ENCODE peak calls at places on chromosomes 1 and 21, in ten cellular contexts. W is CD8-positive, alpha-beta T cell; I is heart left ventricle; N is body of pancreas; C is ovary; V is GM23338; Y is mammary epithelial cell; J is RWPE2; X is left ventricle myocardium inferior; K is A549. L is an unnamed sample.

GRCh38 chr1:113142791-113143190 is 69.8 kb downstream of the LRIG2 start:
- DNase-seq in Y (no peak), V (no peak), W (no peak), N (no peak), J (no peak), I (no peak), C (no peak), K (no peak), X (no peak), L (no peak)

GRCh38 chr1:166514067-166514466 is 325.2 kb upstream of the POGK start:
- DNase-seq in I (no peak), C (no peak), K (no peak), V (no peak), W (no peak), Y (no peak), N (no peak), J (no peak), X (no peak), L (no peak)

GRCh38 chr21:44050276-44050675 is 38.2 kb downstream of the TRAPPC10 start:
- DNase-seq in C (no peak), V (no peak), K (no peak), N (no peak), J (no peak), W (no peak), Y (no peak), I (no peak), X (no peak), L (no peak)

GRCh38 chr1:33974147-33974546 is 110.3 kb downstream of the HMGB4 start:
- DNase-seq in N (no peak), Y (no peak), V (no peak), X (no peak), K (no peak), J (no peak), I (no peak), W (no peak), C (no peak), L (peak)

GRCh38 chr1:16387201-16388185 is 20.5 kb downstream of the SZRD1 start:
- DNase-seq in K (no peak), C (no peak), J (no peak), N (no peak), V (no peak), I (no peak), W (no peak), Y (no peak), X (no peak), L (no peak)

GRCh38 chr1:103948526-103948925 is 198.8 kb downstream of the AMY1C start:
- DNase-seq in V (no peak), I (no peak), X (no peak), Y (no peak), C (no peak), W (no peak), N (no peak), J (no peak), K (peak), L (no peak)

GRCh38 chr1:247360991-247361721 is 29.5 kb upstream of the ZNF496 start:
- DNase-seq in K (no peak), I (peak), W (no peak), X (peak), Y (no peak), C (peak), J (no peak), N (peak), V (no peak), L (no peak)

GRCh38 chr1:224064150-224064549 is 49.8 kb upstream of the FBXO28 start:
- DNase-seq in J (no peak), W (no peak), K (no peak), Y (no peak), C (no peak), X (no peak), I (no peak), V (no peak), N (no peak), L (no peak)

GRCh38 chr1:43267818-43268425 is 1.9 kb upstream of the TMEM125 start:
- DNase-seq in X (no peak), Y (no peak), J (no peak), I (no peak), N (peak), V (no peak), K (no peak), W (no peak), C (no peak), L (peak)

GRCh38 chr1:92167151-92167550 is 50.6 kb upstream of the C1orf146 start:
- DNase-seq in W (no peak), I (no peak), N (no peak), J (no peak), X (no peak), Y (no peak), K (no peak), V (no peak), C (no peak), L (no peak)

GRCh38 chr1:53959664-53960250 is 13.6 kb downstream of the LRRC42 start:
- DNase-seq in W (no peak), K (peak), N (no peak), V (peak), J (no peak), Y (peak), I (no peak), C (no peak), X (no peak), L (no peak)

GRCh38 chr1:92968138-92969032 is 7.1 kb upstream of the DIPK1A start:
- DNase-seq in X (no peak), K (no peak), I (no peak), C (no peak), V (peak), N (peak), Y (peak), J (no peak), W (no peak), L (no peak)

GRCh38 chr1:21414002-21414401 is 25.9 kb upstream of the NBPF3 start:
- DNase-seq in N (no peak), V (no peak), W (no peak), J (no peak), I (no peak), C (no peak), K (no peak), X (no peak), Y (no peak), L (no peak)

GRCh38 chr1:63051886-63052285 is 268.0 kb downstream of the ATG4C start:
- DNase-seq in C (no peak), K (no peak), I (no peak), X (no peak), J (no peak), N (no peak), W (no peak), V (no peak), Y (no peak), L (no peak)

GRCh38 chr1:2594001-2594640 is 7.5 kb downstream of the PRXL2B start:
- DNase-seq in J (peak), V (no peak), Y (peak), C (peak), K (no peak), N (peak), I (peak), X (peak), W (no peak), L (no peak)
- H3K27ac ChIP-seq in J (no peak), V (no peak), Y (no peak), C (no peak), K (no peak), N (no peak), I (no peak), X (no peak), W (no peak), L (no peak)

DNA sequence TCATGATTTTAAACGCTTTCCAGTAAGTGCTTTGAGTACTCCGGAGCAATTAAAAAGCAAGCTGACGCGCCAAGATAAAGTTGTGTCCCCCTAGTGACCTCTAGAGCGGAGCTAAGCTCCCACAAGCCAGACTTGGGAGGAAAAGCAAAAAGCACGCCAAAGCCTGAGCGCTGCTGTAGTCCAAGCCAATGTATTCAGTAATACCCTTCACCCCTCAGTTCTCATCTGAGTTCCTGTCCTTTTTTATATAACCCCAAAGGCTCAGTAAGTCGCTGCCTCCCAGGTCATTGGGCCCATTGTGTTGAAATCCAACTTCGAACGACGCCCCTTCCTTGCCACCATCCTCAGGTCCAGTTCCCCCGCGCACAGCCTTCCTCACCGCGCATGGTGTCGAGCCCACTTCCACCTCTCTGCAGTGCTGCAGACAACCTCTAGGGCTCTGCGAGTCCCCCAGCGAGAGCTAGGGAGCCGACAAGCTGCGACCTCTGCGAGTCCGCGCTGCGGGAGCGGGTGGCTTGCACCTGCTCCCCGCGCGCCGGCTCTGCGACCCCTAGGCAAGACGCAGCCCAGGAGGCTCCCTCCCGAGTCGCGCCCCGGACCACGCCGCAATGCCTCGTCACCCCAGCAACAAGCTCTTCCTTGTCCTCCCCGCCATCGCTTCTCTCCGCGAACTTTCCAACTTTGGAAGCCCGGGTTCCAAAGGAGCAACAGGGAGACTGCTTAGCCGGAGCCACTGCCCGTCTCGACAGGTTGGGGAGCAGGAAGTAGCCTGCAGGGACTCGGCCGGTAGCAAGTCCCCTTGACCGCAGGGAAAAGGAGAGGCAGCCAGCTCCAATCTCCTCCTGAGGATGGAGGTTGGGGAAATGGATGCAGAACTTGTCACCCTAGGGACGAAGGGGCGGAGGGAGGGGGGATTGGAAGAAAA is 3.8 kb upstream of the SLC44A5 start:
- DNase-seq in N (peak), K (peak), V (peak), J (no peak), I (peak), X (peak), C (peak), W (no peak), Y (peak), L (peak)
- TF ChIP-seq CTCF in N (peak), K (peak), V (peak), J (peak), I (peak), X (peak), C (peak), W (peak), Y (peak), L (peak)

DNA sequence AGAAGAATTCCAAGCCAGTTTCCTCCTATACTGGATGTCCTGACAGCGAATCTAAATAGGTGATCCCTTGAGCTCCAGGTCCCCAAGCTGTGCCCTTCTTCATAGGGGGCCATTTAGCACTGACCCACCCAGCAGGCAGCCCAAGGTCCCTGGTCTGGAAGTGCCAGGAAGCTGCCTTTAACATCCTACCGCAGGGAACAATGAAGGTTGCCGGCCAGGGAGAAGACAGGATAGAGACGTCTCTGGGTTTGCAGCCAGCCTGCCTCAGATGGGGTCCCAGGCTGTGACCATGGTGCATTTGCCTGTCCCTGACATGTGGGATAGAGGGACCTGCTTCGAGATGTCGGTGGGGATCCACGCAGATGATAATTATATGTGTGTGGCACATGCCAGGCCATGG is 2.7 kb upstream of the RIPK4 start:
- DNase-seq in K (no peak), C (no peak), X (no peak), J (no peak), N (no peak), I (no peak), W (no peak), Y (no peak), V (no peak), L (peak)
- H3K27ac ChIP-seq in K (peak), C (no peak), X (no peak), J (peak), N (peak), I (no peak), W (no peak), Y (no peak), V (no peak), L (no peak)

DNA sequence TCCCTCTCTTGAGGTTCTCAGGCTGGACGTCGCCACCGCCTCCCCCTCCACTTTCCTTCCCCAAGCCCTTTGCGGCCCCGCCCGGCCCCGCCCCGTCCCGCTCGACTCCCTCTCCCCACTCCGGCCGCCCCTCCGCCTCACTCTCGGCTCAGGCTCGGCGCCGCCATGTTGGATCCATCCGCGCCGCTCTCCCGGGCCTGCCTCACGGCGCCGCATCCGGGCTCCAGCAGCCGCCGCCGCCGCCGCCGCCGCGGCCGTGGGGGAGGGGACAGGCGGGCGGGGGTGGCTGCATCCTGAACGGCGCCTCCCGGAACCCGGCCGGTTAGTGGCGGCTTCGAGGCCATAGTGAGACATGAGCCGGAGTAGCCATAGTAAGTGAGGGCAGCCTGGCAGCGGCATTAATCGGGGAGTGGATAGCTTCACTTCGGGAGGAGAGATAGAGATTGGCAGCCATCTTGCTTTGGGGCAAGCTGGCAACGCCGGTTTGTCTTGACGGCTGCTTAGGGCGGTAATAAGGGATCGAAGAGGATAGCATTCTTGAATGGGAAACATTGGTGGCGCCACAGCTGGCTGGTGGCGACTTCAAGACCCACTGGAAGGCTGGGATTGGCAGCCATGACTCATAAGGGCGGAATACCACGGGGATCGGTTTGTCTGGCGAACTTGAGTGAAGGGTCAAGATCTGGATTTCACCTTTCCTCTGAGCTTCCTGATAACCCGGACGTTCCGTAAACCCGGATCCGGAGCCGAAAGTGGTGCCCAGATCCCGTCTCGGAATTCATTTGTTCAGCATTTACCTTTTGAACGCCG is at the start of gene DEDD:
- DNase-seq in N (peak), C (peak), I (peak), X (peak), V (peak), W (peak), K (peak), J (peak), Y (peak), L (peak)
- TF ChIP-seq CTCF in N (no peak), C (no peak), I (no peak), X (no peak), V (no peak), W (no peak), K (no peak), J (peak), Y (peak), L (no peak)

GRCh38 chr1:153958961-153959260 is 499 bp upstream of the CRTC2 start:
- DNase-seq in Y (no peak), I (peak), W (no peak), V (no peak), N (no peak), X (no peak), J (no peak), C (peak), K (no peak), L (no peak)
- H3K27ac ChIP-seq in Y (no peak), I (peak), W (no peak), V (peak), N (peak), X (peak), J (peak), C (peak), K (peak), L (peak)

GRCh38 chr1:27010226-27010994 is 2.2 kb downstream of the TENT5B start:
- DNase-seq in Y (no peak), I (no peak), X (no peak), J (no peak), W (no peak), N (no peak), C (no peak), K (no peak), V (no peak), L (no peak)

GRCh38 chr1:27011058-27011764 is 1.4 kb downstream of the TENT5B start:
- DNase-seq in J (peak), C (peak), X (no peak), N (peak), Y (peak), W (no peak), I (peak), V (peak), K (peak), L (peak)

GRCh38 chr1:27007909-27008582 is 4.6 kb downstream of the TENT5B start:
- DNase-seq in Y (peak), K (peak), X (no peak), V (peak), I (peak), J (no peak), N (peak), C (no peak), W (no peak), L (no peak)

GRCh38 chr1:27011976-27012563 is 580 bp downstream of the TENT5B start:
- DNase-seq in C (no peak), W (no peak), I (no peak), V (no peak), J (no peak), Y (no peak), X (no peak), N (no peak), K (peak), L (no peak)

GRCh38 chr1:27009601-27010197 is 3.0 kb downstream of the TENT5B start:
- DNase-seq in C (no peak), Y (peak), K (peak), J (peak), V (peak), N (peak), X (peak), W (no peak), I (peak), L (no peak)
- TF ChIP-seq CTCF in C (no peak), Y (peak), K (no peak), J (no peak), V (no peak), N (peak), X (peak), W (no peak), I (no peak), L (peak)

L was measured in tibial artery.